ENCODE peak calls at places on chromosomes 11 and 22, in eight cellular contexts. J, K, H, D, L, N, A and I are unnamed samples.
A peak's percentile ranks its signal among the peaks of the same experiment; 100 is the strongest.

GRCh38 chr11:9615031-9615451 is 41.6 kb downstream of the WEE1 start:
- DNase-seq in J (peak; percentile 13), K (no peak), H (peak; percentile 37), D (no peak), L (no peak), N (no peak), A (no peak), I (no peak)

GRCh38 chr11:61918251-61919112 is 1.1 kb upstream of the RAB3IL1 start:
- DNase-seq in J (no peak), K (no peak), H (peak; percentile 89), D (peak; percentile 26), L (no peak), N (no peak), A (peak; percentile 23), I (no peak)

GRCh38 chr11:9565822-9566560 is 7.5 kb upstream of the WEE1 start:
- DNase-seq in J (peak; percentile 100), K (peak; percentile 30), H (no peak), D (peak; percentile 56), L (peak; percentile 94), N (peak; percentile 93), A (peak; percentile 66), I (peak; percentile 75)

GRCh38 chr11:18972336-18972735 is 33.1 kb upstream of the MRGPRX1 start:
- DNase-seq in J (no peak), K (no peak), H (no peak), D (no peak), L (no peak), N (no peak), A (no peak), I (no peak)

GRCh38 chr11:77407613-77408012 is 66.3 kb downstream of the PAK1 start:
- DNase-seq in J (peak; percentile 92), K (peak; percentile 75), H (no peak), D (no peak), L (no peak), N (peak; percentile 17), A (peak; percentile 49), I (peak; percentile 85)

GRCh38 chr22:41681616-41682015 is 7.1 kb downstream of the SNU13 start:
- DNase-seq in J (no peak), K (no peak), H (no peak), D (no peak), L (no peak), N (no peak), A (no peak), I (no peak)

GRCh38 chr22:50044485-50045143 is 13.5 kb downstream of the TTLL8 start:
- DNase-seq in J (no peak), K (no peak), H (no peak), D (no peak), L (no peak), N (no peak), A (no peak), I (no peak)

GRCh38 chr11:12285106-12285505 is 92.3 kb upstream of the PARVA start:
- DNase-seq in J (peak; percentile 98), K (no peak), H (peak; percentile 15), D (no peak), L (no peak), N (no peak), A (no peak), I (no peak)

GRCh38 chr11:15258433-15259350 is 144.0 kb downstream of the INSC start:
- DNase-seq in J (peak; percentile 34), K (peak; percentile 30), H (no peak), D (no peak), L (no peak), N (peak; percentile 38), A (no peak), I (no peak)

GRCh38 chr11:43579171-43579918 is 101.2 kb upstream of the HSD17B12 start:
- DNase-seq in J (peak; percentile 42), K (no peak), H (no peak), D (no peak), L (peak; percentile 81), N (peak; percentile 69), A (no peak), I (no peak)

GRCh38 chr11:116703421-116703820 is 69.4 kb downstream of the BUD13 start:
- DNase-seq in J (no peak), K (no peak), H (no peak), D (no peak), L (no peak), N (no peak), A (no peak), I (peak; percentile 45)

GRCh38 chr11:94068764-94069163 is 47.6 kb downstream of the HEPHL1 start:
- DNase-seq in J (no peak), K (no peak), H (no peak), D (no peak), L (no peak), N (no peak), A (no peak), I (no peak)

GRCh38 chr11:69416746-69417145 is 64.7 kb upstream of the LINC01488 start:
- DNase-seq in J (no peak), K (no peak), H (no peak), D (no peak), L (no peak), N (no peak), A (no peak), I (no peak)

GRCh38 chr11:50088231-50088630 is 55.6 kb downstream of the OR4C45 start:
- DNase-seq in J (no peak), K (no peak), H (no peak), D (no peak), L (no peak), N (no peak), A (no peak), I (no peak)

GRCh38 chr11:57646756-57647303 is 2.9 kb downstream of the YPEL4 start:
- DNase-seq in J (no peak), K (no peak), H (no peak), D (no peak), L (no peak), N (no peak), A (no peak), I (no peak)

GRCh38 chr11:66443602-66444001 is 5.0 kb upstream of the MRPL11 start:
- DNase-seq in J (peak; percentile 92), K (no peak), H (no peak), D (no peak), L (no peak), N (peak; percentile 48), A (no peak), I (no peak)

GRCh38 chr22:28820885-28821284 is 20.5 kb upstream of the XBP1 start:
- DNase-seq in J (no peak), K (no peak), H (no peak), D (no peak), L (no peak), N (no peak), A (no peak), I (no peak)
- H3K4me1 ChIP-seq in J (no peaks in the 10 kb centered on the region), K (peaks cover 96% of the 10 kb centered on the region), H (peaks cover 15% of the 10 kb centered on the region), D (peaks cover 6% of the 10 kb centered on the region), L (peaks cover 19% of the 10 kb centered on the region), N (peaks cover 36% of the 10 kb centered on the region), A (peaks cover 9% of the 10 kb centered on the region), I (no peaks in the 10 kb centered on the region)

DNA sequence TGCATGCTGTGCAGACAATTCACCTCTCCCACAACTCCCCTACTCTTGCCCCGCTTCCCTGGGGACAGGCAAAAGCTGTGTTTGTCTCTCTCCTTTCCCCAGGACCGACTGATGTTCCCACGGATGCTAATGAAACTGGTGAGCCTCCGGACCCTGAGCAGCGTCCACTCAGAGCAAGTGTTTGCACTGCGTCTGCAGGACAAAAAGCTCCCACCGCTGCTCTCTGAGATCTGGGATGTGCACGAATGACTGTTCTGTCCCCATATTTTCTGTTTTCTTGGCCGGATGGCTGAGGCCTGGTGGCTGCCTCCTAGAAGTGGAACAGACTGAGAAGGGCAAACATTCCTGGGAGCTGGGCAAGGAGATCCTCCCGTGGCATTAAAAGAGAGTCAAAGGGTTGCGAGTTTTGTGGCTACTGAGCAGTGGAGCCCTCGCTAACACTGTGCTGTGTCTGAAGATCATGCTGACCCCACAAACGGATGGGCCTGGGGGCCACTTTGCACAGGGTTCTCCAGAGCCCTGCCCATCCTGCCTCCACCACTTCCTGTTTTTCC is 1.4 kb upstream of the MADD start:
- DNase-seq in J (no peak), K (no peak), H (no peak), D (no peak), L (no peak), N (no peak), A (no peak), I (no peak)
- TF ChIP-seq POLR2A in J (no peak), K (no peak), H (no peak), D (no peak), L (no peak), N (no peak), A (no peak), I (no peak)

GRCh38 chr22:43228863-43229262 is 41.9 kb upstream of the TTLL12 start:
- DNase-seq in J (no peak), K (no peak), H (no peak), D (no peak), L (no peak), N (no peak), A (no peak), I (no peak)

GRCh38 chr22:43226368-43226979 is 39.5 kb upstream of the TTLL12 start:
- DNase-seq in J (peak; percentile 22), K (no peak), H (no peak), D (no peak), L (no peak), N (no peak), A (no peak), I (no peak)

GRCh38 chr22:43230571-43230970 is 43.6 kb upstream of the TTLL12 start:
- DNase-seq in J (no peak), K (no peak), H (no peak), D (no peak), L (no peak), N (no peak), A (no peak), I (no peak)

GRCh38 chr22:43227231-43227630 is 40.3 kb upstream of the TTLL12 start:
- DNase-seq in J (no peak), K (no peak), H (no peak), D (no peak), L (no peak), N (no peak), A (no peak), I (no peak)

GRCh38 chr22:43228330-43228729 is 41.4 kb upstream of the TTLL12 start:
- DNase-seq in J (peak; percentile 10), K (no peak), H (no peak), D (no peak), L (no peak), N (peak; percentile 35), A (no peak), I (no peak)
- TF ChIP-seq CTCF in J (peak; percentile 40), K (no peak), H (peak; percentile 6), D (no peak), L (no peak), N (peak; percentile 23), A (no peak), I (no peak)

GRCh38 chr22:36643033-36643432 is 60.5 kb downstream of the CACNG2 start:
- DNase-seq in J (no peak), K (no peak), H (no peak), D (no peak), L (no peak), N (no peak), A (no peak), I (no peak)

GRCh38 chr22:36636916-36637315 is 66.6 kb downstream of the CACNG2 start:
- DNase-seq in J (no peak), K (no peak), H (no peak), D (no peak), L (no peak), N (no peak), A (no peak), I (no peak)

GRCh38 chr22:36644333-36644757 is 59.2 kb downstream of the CACNG2 start:
- DNase-seq in J (peak; percentile 92), K (peak; percentile 64), H (no peak), D (no peak), L (no peak), N (peak; percentile 20), A (no peak), I (no peak)

GRCh38 chr22:36640106-36640672 is 63.4 kb downstream of the CACNG2 start:
- DNase-seq in J (no peak), K (no peak), H (no peak), D (no peak), L (no peak), N (no peak), A (no peak), I (no peak)

GRCh38 chr22:36641902-36642640 is 61.5 kb downstream of the CACNG2 start:
- DNase-seq in J (peak; percentile 36), K (no peak), H (no peak), D (no peak), L (no peak), N (no peak), A (no peak), I (no peak)
- H3K4me1 ChIP-seq in J (no peaks in the 10 kb centered on the region), K (no peaks in the 10 kb centered on the region), H (peaks cover 7% of the 10 kb centered on the region), D (no peaks in the 10 kb centered on the region), L (no peaks in the 10 kb centered on the region), N (no peaks in the 10 kb centered on the region), A (no peaks in the 10 kb centered on the region), I (no peaks in the 10 kb centered on the region)